ENCODE peak calls at places on chromosomes 7 and 10, in six cellular contexts. B is activated gamma-delta T cell treated with Interleukin-2 at 50 U/mL for 16 hours; W is activated naive CD8-positive, alpha-beta T cell treated with anti-CD3 and anti-CD28 coated beads for 36 hours; D is stimulated activated CD4-positive, alpha-beta T cell treated with anti-CD3 and anti-CD28 coated beads, Interleukin-1b, Interleukin-23, amount 100 ng/mL, for 1 hour; H is epithelial cell of prostate; Y is activated CD4-positive, alpha-beta T cell treated with anti-CD3 and anti-CD28 coated beads, Interleukin-2, amount 10 ng/mL, durations not matched to agents 7 days and 5 days. V is an unnamed sample.

GRCh38 chr7:109986701-109987100 is 1104.2 kb upstream of the LRRN3 start:
- DNase-seq in B (no peak), W (no peak), D (no peak), H (no peak), Y (no peak), V (no peak)

GRCh38 chr7:74097937-74098614 is 14.5 kb downstream of the LIMK1 start:
- DNase-seq in B (no peak), W (no peak), D (no peak), H (peak), Y (no peak), V (no peak)

GRCh38 chr7:42953989-42954388 is 21.8 kb downstream of the MRPL32 start:
- DNase-seq in B (no peak), W (no peak), D (no peak), H (no peak), Y (no peak), V (no peak)

GRCh38 chr10:22042557-22043326 is 39.2 kb upstream of the DNAJC1 start:
- DNase-seq in B (no peak), W (no peak), D (no peak), H (no peak), Y (no peak), V (no peak)

GRCh38 chr7:138981332-138982203 is at the start of gene KIAA1549:
- DNase-seq in B (peak), W (peak), D (no peak), H (no peak), Y (peak), V (peak)

GRCh38 chr10:27536437-27536836 is 32.3 kb downstream of the RAB18 start:
- DNase-seq in B (no peak), W (no peak), D (no peak), H (no peak), Y (no peak), V (no peak)

GRCh38 chr7:538764-539685 is 19.4 kb upstream of the PDGFA start:
- DNase-seq in B (no peak), W (no peak), D (no peak), H (no peak), Y (no peak), V (no peak)

GRCh38 chr10:91104185-91105041 is 116.0 kb upstream of the PCGF5 start:
- DNase-seq in B (no peak), W (no peak), D (no peak), H (no peak), Y (no peak), V (no peak)

GRCh38 chr10:389836-390448 is 254.7 kb downstream of the ZMYND11 start:
- DNase-seq in B (no peak), W (no peak), D (no peak), H (no peak), Y (no peak), V (no peak)

GRCh38 chr7:125899577-125899976 is 970.0 kb upstream of the POT1 start:
- DNase-seq in B (no peak), W (no peak), D (no peak), H (no peak), Y (no peak), V (no peak)

GRCh38 chr7:100472854-100473499 is 6.0 kb downstream of the TSC22D4 start:
- DNase-seq in B (no peak), W (no peak), D (no peak), H (no peak), Y (no peak), V (no peak)

GRCh38 chr7:123208793-123209192 is 9.0 kb upstream of the SLC13A1 start:
- DNase-seq in B (no peak), W (no peak), D (no peak), H (no peak), Y (no peak), V (no peak)

GRCh38 chr7:95545007-95545615 is 51.2 kb downstream of the PDK4 start:
- DNase-seq in B (no peak), W (no peak), D (no peak), H (peak), Y (no peak), V (no peak)

GRCh38 chr7:42338231-42339222 is 101.5 kb upstream of the GLI3 start:
- DNase-seq in B (no peak), W (no peak), D (no peak), H (no peak), Y (no peak), V (no peak)

GRCh38 chr7:88357295-88357694 is 50.6 kb upstream of the STEAP4 start:
- DNase-seq in B (no peak), W (no peak), D (no peak), H (peak), Y (no peak), V (no peak)

GRCh38 chr10:101529720-101530553 is 58.1 kb downstream of the POLL start:
- DNase-seq in B (no peak), W (no peak), D (no peak), H (no peak), Y (no peak), V (no peak)

GRCh38 chr10:126017961-126018560 is 121.7 kb downstream of the FANK1 start:
- DNase-seq in B (no peak), W (no peak), D (no peak), H (no peak), Y (no peak), V (no peak)

V was measured in effector memory CD8-positive, alpha-beta T cell.